ENCODE peak calls at places on chromosomes 16 and 17, in four cellular contexts. I, F, T and V are unnamed samples.

GRCh38 chr16:56262148-56262878 is 71.0 kb downstream of the GNAO1 start:
- DNase-seq in F (no peak), I (no peak), T (no peak), V (peak)

GRCh38 chr16:83859265-83859664 is 39.6 kb upstream of the MLYCD start:
- DNase-seq in F (no peak), I (no peak), T (no peak), V (no peak)

GRCh38 chr17:69404398-69404797 is 10.1 kb upstream of the MAP2K6 start:
- DNase-seq in T (no peak), I (no peak), F (no peak), V (no peak)

GRCh38 chr16:29804455-29805231 is 1.7 kb upstream of the MAZ start:
- DNase-seq in F (no peak), I (no peak), T (no peak), V (no peak)

GRCh38 chr17:3965123-3965800 is 1.0 kb upstream of the ATP2A3 start:
- DNase-seq in T (no peak), I (peak), F (peak), V (peak)

GRCh38 chr17:45300060-45300751 is 16.6 kb downstream of the MAP3K14 start:
- DNase-seq in T (no peak), F (no peak), I (no peak), V (no peak)

GRCh38 chr16:68486671-68487495 is 38.6 kb upstream of the SMPD3 start:
- DNase-seq in F (no peak), T (no peak), I (no peak), V (no peak)

GRCh38 chr16:58500329-58501241 is 642 bp downstream of the NDRG4 start:
- DNase-seq in F (peak), I (no peak), T (no peak), V (no peak)

GRCh38 chr17:38703742-38704644 is 1.1 kb upstream of the MLLT6 start:
- DNase-seq in F (peak), T (peak), I (no peak), V (peak)

GRCh38 chr16:84054271-84054670 is 11.7 kb upstream of the SLC38A8 start:
- DNase-seq in T (no peak), I (no peak), F (no peak), V (no peak)

GRCh38 chr16:85306071-85306792 is 194.0 kb upstream of the CIBAR2 start:
- DNase-seq in I (peak), F (no peak), T (peak), V (peak)

GRCh38 chr16:31375231-31375630 is 17.9 kb upstream of the ITGAD start:
- DNase-seq in I (no peak), F (no peak), T (no peak), V (no peak)

GRCh38 chr17:39671651-39672521 is 3.6 kb downstream of the PNMT start:
- DNase-seq in T (peak), F (peak), I (no peak), V (peak)

GRCh38 chr17:27318228-27318627 is 24.3 kb downstream of the WSB1 start:
- DNase-seq in T (no peak), F (no peak), I (no peak), V (no peak)

DNA sequence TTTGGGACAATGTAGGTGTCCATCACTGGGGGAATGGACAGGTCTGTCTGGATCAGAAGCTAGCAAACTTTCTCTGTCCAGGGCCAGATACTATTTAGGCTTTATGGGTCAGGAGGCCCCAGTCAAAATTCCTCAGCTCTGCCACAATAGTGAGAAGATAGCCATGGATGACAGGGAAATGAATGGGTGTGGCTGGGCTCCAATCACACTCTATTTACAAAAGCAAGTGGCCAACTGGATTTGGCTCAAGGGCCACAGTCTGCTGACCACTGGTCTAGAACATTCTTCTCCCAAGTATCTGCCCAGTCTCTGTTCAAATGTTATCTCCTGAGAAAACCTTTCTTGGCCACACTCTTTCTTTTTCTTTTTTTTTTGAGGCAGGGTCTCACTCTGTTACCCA is 339.9 kb downstream of the SOX9 start:
- DNase-seq in T (no peak), F (no peak), I (no peak), V (no peak)
- TF ChIP-seq SRF in T (no peak), F (no peak), I (no peak), V (no peak)

DNA sequence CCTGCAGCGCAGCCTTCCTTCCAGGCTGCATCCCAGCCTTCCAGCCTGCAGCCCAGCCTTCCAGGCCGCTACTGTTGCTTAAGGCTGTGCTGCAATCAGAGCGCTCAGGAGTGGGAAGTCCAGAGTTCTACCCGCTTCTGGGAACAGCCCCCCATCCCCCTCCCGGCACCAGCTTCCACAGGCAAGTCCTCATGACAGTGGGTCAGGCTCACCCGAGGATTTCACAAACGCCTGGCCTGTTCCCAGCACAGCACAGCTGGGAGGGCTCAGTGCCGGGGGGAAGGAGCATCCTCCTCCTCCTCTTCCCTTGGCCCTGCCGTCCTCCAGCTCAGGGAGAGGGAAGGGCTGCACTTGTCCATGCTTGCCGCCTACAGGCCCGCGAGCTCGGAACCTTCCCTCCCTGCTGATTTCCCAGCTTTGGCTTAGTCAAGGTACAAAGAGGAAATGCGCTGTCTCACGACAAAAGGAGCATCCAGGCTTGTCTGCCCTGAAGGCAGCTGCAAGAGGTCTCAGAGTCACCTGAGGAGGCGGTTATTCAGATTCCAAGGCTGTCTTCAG is 8.3 kb downstream of the SOCS3 start:
- DNase-seq in I (no peak), F (peak), T (peak), V (no peak)
- TF ChIP-seq EP300 in I (no peak), F (no peak), T (peak), V (no peak)

GRCh38 chr17:57988301-57989010 is 402 bp upstream of the VEZF1 start:
- DNase-seq in I (no peak), T (no peak), F (peak), V (peak)
- TF ChIP-seq SRF in I (no peak), T (no peak), F (no peak), V (peak)

GRCh38 chr17:83155128-83156081 is 76.0 kb downstream of the METRNL start:
- DNase-seq in F (no peak), T (no peak), I (no peak), V (no peak)
- TF ChIP-seq EP300 in F (no peak), T (no peak), I (no peak), V (no peak)

GRCh38 chr16:19068237-19068815 is 912 bp downstream of the COQ7 start:
- DNase-seq in I (no peak), T (no peak), F (no peak), V (no peak)
- TF ChIP-seq SRF in I (no peak), T (no peak), F (no peak), V (no peak)